ENCODE peak calls at places on chromosomes 13 and 19, in six cellular contexts. O is germinal center, R is memory B cell, C is HFFc6, L is bronchial epithelial cell, N is heart right ventricle. W is an unnamed sample.

GRCh38 chr13:97855570-97855970 is 97.9 kb upstream of the IPO5 start:
- DNase-seq in O (peak; percentile 48), N (peak; percentile 60), R (no peak), L (peak; percentile 60), C (peak; percentile 66), W (no peak)

GRCh38 chr19:38686530-38686888 is 39.1 kb downstream of the ACTN4 start:
- DNase-seq in C (no peak), O (peak; percentile 37), R (no peak), N (no peak), L (no peak), W (peak; percentile 43)

GRCh38 chr13:33230178-33230881 is 55.2 kb downstream of the STARD13 start:
- DNase-seq in C (peak; percentile 69), L (peak; percentile 70), N (no peak), O (no peak), R (no peak), W (no peak)

GRCh38 chr13:64847767-64848166 is 2382.4 kb downstream of the PCDH9 start:
- DNase-seq in R (no peak), O (no peak), C (no peak), L (no peak), N (no peak), W (no peak)

GRCh38 chr19:48646192-48646911 is 365 bp upstream of the CA11 start:
- DNase-seq in N (peak; percentile 91), L (peak; percentile 56), C (peak; percentile 45), O (peak; percentile 90), R (peak; percentile 98), W (peak; percentile 85)

GRCh38 chr13:43473437-43473836 is 313.3 kb downstream of the ENOX1 start:
- DNase-seq in O (no peak), R (no peak), N (peak; percentile 19), C (no peak), L (no peak), W (no peak)

GRCh38 chr19:11397089-11397610 is 13.0 kb upstream of the EPOR start:
- DNase-seq in O (no peak), L (no peak), C (no peak), N (no peak), R (no peak), W (no peak)

GRCh38 chr19:41442473-41443360 is at the start of gene ERICH4:
- DNase-seq in N (no peak), C (no peak), O (no peak), L (no peak), R (no peak), W (no peak)

GRCh38 chr13:103386341-103386740 is 320.1 kb upstream of the SLC10A2 start:
- DNase-seq in N (peak; percentile 5), O (no peak), C (no peak), L (peak; percentile 28), R (no peak), W (no peak)